ENCODE peak calls at places on chromosomes 4 and X, in seven cellular contexts. K, D, M, Y, W, E and Q are unnamed samples.

GRCh38 chrX:46573896-46574336 is 351 bp downstream of the CHST7 start:
- DNase-seq in Y (peak), K (peak), D (peak), M (peak), W (peak), E (no peak), Q (peak)

GRCh38 chrX:26783512-26784225 is 567.7 kb downstream of the MAGEB5 start:
- DNase-seq in D (peak), K (peak), E (no peak), W (peak), M (peak), Y (peak), Q (no peak)

GRCh38 chrX:154827624-154828408 is 6.6 kb downstream of the SMIM9 start:
- DNase-seq in W (no peak), K (no peak), Y (no peak), M (no peak), D (no peak), E (no peak), Q (peak)

GRCh38 chr4:7852568-7853185 is 87.0 kb downstream of the AFAP1 start:
- DNase-seq in E (no peak), M (peak), W (no peak), Y (peak), K (no peak), D (peak), Q (no peak)

GRCh38 chr4:99179626-99180025 is 35.5 kb upstream of the ADH4 start:
- DNase-seq in D (no peak), M (no peak), W (no peak), Y (no peak), K (no peak), E (no peak), Q (no peak)

GRCh38 chrX:71253253-71254091 is 468 bp downstream of the ZMYM3 start:
- DNase-seq in K (peak), Y (peak), M (peak), D (peak), W (peak), E (no peak), Q (peak)

GRCh38 chr4:112766422-112766821 is 129.5 kb downstream of the LARP7 start:
- DNase-seq in Y (peak), K (peak), W (peak), E (no peak), D (peak), M (peak), Q (peak)

GRCh38 chr4:164304861-164305260 is 449.1 kb upstream of the SMIM31 start:
- DNase-seq in M (no peak), Y (no peak), W (no peak), D (no peak), E (no peak), K (no peak), Q (no peak)

GRCh38 chr4:94814237-94814636 is 56.5 kb downstream of the BMPR1B start:
- DNase-seq in K (no peak), D (no peak), E (no peak), M (no peak), Y (no peak), W (no peak), Q (no peak)

GRCh38 chr4:169184236-169184635 is 86.5 kb downstream of the SH3RF1 start:
- DNase-seq in W (no peak), E (no peak), Y (no peak), M (no peak), D (no peak), K (no peak), Q (no peak)

GRCh38 chr4:17033256-17034245 is 135.1 kb upstream of the LDB2 start:
- DNase-seq in Y (no peak), K (no peak), D (peak), E (no peak), W (no peak), M (no peak), Q (no peak)

GRCh38 chr4:52103314-52103713 is 52.2 kb downstream of the SPATA18 start:
- DNase-seq in M (no peak), E (no peak), D (peak), W (no peak), Y (peak), K (no peak), Q (no peak)
- TF ChIP-seq CTCF in M (no peak), E (no peak), D (peak), W (peak), Y (peak), K (peak), Q (no peak)

GRCh38 chr4:118954246-118954645 is 65.6 kb downstream of the SYNPO2 start:
- DNase-seq in Y (peak), K (no peak), W (no peak), D (peak), E (no peak), M (no peak), Q (no peak)

GRCh38 chr4:118950224-118950623 is 61.6 kb downstream of the SYNPO2 start:
- DNase-seq in K (no peak), D (no peak), W (no peak), Y (no peak), E (no peak), M (no peak), Q (no peak)

GRCh38 chr4:118950929-118951570 is 62.4 kb downstream of the SYNPO2 start:
- DNase-seq in E (no peak), D (no peak), K (no peak), W (no peak), Y (no peak), M (no peak), Q (no peak)

GRCh38 chr4:118955515-118955914 is 66.9 kb downstream of the SYNPO2 start:
- DNase-seq in W (no peak), D (peak), Y (no peak), K (no peak), M (no peak), E (no peak), Q (no peak)

GRCh38 chr4:118953276-118953675 is 64.6 kb downstream of the SYNPO2 start:
- DNase-seq in M (no peak), D (no peak), E (no peak), W (no peak), K (no peak), Y (no peak), Q (no peak)
- TF ChIP-seq CTCF in M (no peak), D (no peak), E (no peak), W (no peak), K (no peak), Y (no peak), Q (no peak)

GRCh38 chr4:528296-528695 is 29.3 kb downstream of the PIGG start:
- DNase-seq in K (no peak), D (no peak), Y (no peak), E (no peak), M (no peak), W (no peak), Q (no peak)

GRCh38 chr4:526971-527460 is 28.0 kb downstream of the PIGG start:
- DNase-seq in K (no peak), Y (no peak), D (no peak), W (no peak), E (no peak), M (no peak), Q (no peak)

GRCh38 chr4:525660-526059 is 26.6 kb downstream of the PIGG start:
- DNase-seq in Y (no peak), E (no peak), D (no peak), W (no peak), M (no peak), K (no peak), Q (no peak)

GRCh38 chr4:524196-524595 is 25.2 kb downstream of the PIGG start:
- DNase-seq in E (no peak), Y (no peak), M (no peak), D (no peak), K (no peak), W (no peak), Q (no peak)

DNA sequence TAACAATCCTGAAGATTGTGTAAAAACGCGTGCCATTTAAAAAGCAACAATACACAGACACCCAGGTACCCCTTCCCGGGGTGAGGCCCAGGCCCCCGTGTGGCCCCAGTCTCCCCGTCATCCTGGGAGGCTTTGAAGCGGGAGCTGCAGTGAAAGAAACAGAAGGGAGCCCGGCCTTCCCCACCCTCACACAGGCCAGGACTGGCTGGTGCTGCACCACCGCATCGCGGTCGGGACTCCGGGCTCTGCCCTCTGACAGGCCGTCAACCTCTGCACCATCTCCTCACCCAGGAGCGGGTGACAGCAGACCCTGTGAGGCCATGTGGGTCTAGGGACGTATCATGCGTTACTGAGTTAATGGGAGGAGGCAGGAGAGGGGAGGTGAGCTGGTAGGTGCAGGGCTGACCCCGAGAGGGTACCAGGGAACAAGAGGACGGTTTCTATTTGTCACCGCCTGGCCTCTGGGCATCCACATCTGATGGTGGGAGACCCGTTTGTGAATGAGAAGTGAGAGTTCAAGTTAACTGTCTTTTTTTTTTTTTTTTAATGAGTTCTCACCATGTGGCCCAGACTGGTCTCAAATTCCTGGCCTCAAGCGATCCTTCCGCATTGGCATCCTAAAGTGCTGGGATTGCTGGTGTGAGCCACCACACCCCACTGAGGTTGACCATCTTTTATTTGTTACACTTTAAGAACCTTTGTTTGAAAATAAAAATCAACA is 27.3 kb downstream of the PIGG start:
- DNase-seq in W (no peak), K (no peak), Y (no peak), D (no peak), E (no peak), M (no peak), Q (no peak)
- TF ChIP-seq CTCF in W (no peak), K (no peak), Y (no peak), D (no peak), E (no peak), M (no peak), Q (no peak)

DNA sequence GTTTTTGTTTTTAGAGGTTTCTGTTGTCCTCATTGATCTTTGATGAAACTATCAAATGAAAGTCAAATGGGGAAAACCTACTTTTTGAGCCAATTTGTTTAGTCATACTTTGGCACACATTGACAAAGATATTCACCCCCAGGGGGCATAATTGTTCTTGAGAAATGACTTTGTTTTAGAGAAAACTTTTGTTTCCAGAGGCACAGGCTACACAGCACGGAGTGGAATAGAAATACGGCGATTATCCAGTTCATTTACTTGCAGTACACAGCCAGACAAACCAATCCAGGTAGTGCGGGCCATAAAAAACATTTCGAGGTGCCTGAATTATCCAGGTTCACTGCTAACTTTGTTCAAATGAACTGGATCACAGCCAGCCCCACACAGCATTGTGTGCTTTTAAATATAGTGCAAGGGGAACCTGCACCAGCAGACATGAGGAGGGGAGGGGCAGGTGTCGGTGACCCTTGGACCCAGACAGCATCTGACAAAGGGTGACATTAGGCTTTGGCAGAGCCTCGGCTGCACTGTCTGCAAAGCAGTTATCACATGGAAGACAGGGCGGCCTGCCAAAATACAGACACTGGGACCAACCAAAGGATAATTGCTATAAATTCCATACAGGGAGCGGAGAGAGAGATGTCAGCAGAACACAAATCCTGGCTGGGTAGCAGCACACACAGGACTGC is 179.6 kb upstream of the NOCT start:
- DNase-seq in W (no peak), M (no peak), Y (peak), D (peak), E (no peak), K (no peak), Q (no peak)
- TF ChIP-seq CTCF in W (no peak), M (no peak), Y (no peak), D (no peak), E (no peak), K (no peak), Q (no peak)

DNA sequence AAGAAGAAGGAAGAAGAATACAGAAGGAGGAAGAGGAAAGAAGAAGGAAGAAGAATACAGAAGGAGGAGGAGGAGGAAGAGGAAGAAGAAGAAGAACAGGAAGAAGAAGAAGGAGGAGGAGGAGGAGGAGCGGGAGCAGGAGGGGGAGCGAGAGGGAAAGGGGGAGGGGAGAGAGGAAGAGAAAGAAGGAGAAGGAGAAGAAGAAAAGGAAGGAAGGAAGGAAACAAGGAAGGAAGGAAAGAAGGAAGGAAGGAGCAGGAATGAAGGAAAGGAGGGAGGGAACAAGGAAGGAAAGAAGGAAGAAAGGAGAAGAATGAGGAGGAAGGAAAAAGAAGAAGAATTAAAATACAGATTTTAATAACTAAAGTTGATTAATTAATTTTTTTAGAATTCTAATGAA is 82.5 kb upstream of the PTPN13 start:
- DNase-seq in K (no peak), D (no peak), E (no peak), Y (no peak), W (no peak), M (no peak), Q (no peak)
- TF ChIP-seq CTCF in K (no peak), D (no peak), E (no peak), Y (no peak), W (no peak), M (no peak), Q (no peak)